ENCODE peak calls at places on chromosome 15, in five cellular contexts. T is uterus; O is Panc1; Z is HCT116; V is CD4-positive, alpha-beta memory T cell. Y is an unnamed sample.

GRCh38 chr15:66846811-66847210 is 144.8 kb downstream of the SMAD6 start:
- DNase-seq in T (no peak), Z (no peak), V (no peak), O (no peak), Y (no peak)

GRCh38 chr15:49045691-49046112 is 544 bp downstream of the SECISBP2L start:
- DNase-seq in Z (no peak), T (peak; percentile 16), O (no peak), V (no peak), Y (peak; percentile 30)

GRCh38 chr15:84983299-84983698 is 1.6 kb downstream of the PDE8A start:
- DNase-seq in T (no peak), Z (no peak), V (no peak), O (no peak), Y (no peak)

GRCh38 chr15:48928877-48929538 is 34.7 kb downstream of the SHC4 start:
- DNase-seq in Z (no peak), T (no peak), V (no peak), O (no peak), Y (no peak)

GRCh38 chr15:60865507-60865906 is 363.6 kb downstream of the RORA start:
- DNase-seq in V (no peak), Z (no peak), T (no peak), O (no peak), Y (no peak)

GRCh38 chr15:40091861-40092415 is 16.7 kb downstream of the BMF start:
- DNase-seq in O (no peak), V (no peak), Z (no peak), T (peak; percentile 60), Y (no peak)

GRCh38 chr15:26967719-26968269 is 3.2 kb upstream of the GABRG3 start:
- DNase-seq in V (no peak), T (no peak), O (no peak), Z (no peak), Y (peak; percentile 78)

GRCh38 chr15:97235285-97235985 is 725.1 kb upstream of the ARRDC4 start:
- DNase-seq in V (no peak), Z (peak; percentile 15), O (peak; percentile 38), T (peak; percentile 65), Y (peak; percentile 22)

GRCh38 chr15:71237456-71238188 is 122.4 kb downstream of the THSD4 start:
- DNase-seq in Z (peak; percentile 69), O (peak; percentile 95), T (peak; percentile 94), V (no peak), Y (no peak)

GRCh38 chr15:78193731-78194567 is 40.4 kb downstream of the ACSBG1 start:
- DNase-seq in O (no peak), T (no peak), Z (no peak), V (no peak), Y (peak; percentile 38)

GRCh38 chr15:81101894-81102815 is 31.9 kb upstream of the CFAP161 start:
- DNase-seq in T (no peak), V (no peak), O (no peak), Z (no peak), Y (no peak)

GRCh38 chr15:28984421-28985375 is 98.9 kb downstream of the APBA2 start:
- DNase-seq in Z (no peak), O (no peak), V (no peak), T (no peak), Y (no peak)

GRCh38 chr15:78216276-78217229 is 17.8 kb downstream of the ACSBG1 start:
- DNase-seq in T (no peak), Z (no peak), V (no peak), O (no peak), Y (peak; percentile 64)

GRCh38 chr15:64877435-64877834 is 34.3 kb upstream of the ANKDD1A start:
- DNase-seq in O (no peak), Z (no peak), V (no peak), T (peak; percentile 65), Y (peak; percentile 80)

GRCh38 chr15:75347222-75348033 is 589 bp downstream of the NEIL1 start:
- DNase-seq in V (peak; percentile 75), Z (peak; percentile 16), T (peak; percentile 52), O (no peak), Y (peak; percentile 92)

GRCh38 chr15:89809093-89809786 is 5.4 kb downstream of the ANPEP start:
- DNase-seq in T (no peak), V (no peak), O (no peak), Z (no peak), Y (no peak)

GRCh38 chr15:48899793-48900192 is 21.9 kb downstream of the EID1 start:
- DNase-seq in Z (no peak), O (no peak), T (no peak), V (no peak), Y (no peak)

GRCh38 chr15:94607176-94607654 is 375.9 kb downstream of the MCTP2 start:
- DNase-seq in Z (no peak), O (no peak), T (peak; percentile 36), V (no peak), Y (no peak)

GRCh38 chr15:101368086-101368780 is 73.2 kb upstream of the SNRPA1 start:
- DNase-seq in V (no peak), Z (no peak), T (no peak), O (no peak), Y (peak; percentile 55)

GRCh38 chr15:70341566-70341965 is 243.8 kb upstream of the TLE3 start:
- DNase-seq in V (no peak), T (no peak), O (no peak), Z (no peak), Y (no peak)

GRCh38 chr15:90460142-90460824 is 69.4 kb upstream of the CRTC3 start:
- DNase-seq in Z (no peak), T (peak; percentile 76), O (no peak), V (no peak), Y (no peak)

GRCh38 chr15:84598993-84599392 is 1.8 kb upstream of the ZSCAN2 start:
- DNase-seq in Z (peak; percentile 44), V (no peak), O (no peak), T (peak; percentile 17), Y (no peak)

GRCh38 chr15:47719730-47720129 is 2.4 kb downstream of the SEMA6D start:
- DNase-seq in V (no peak), T (no peak), O (no peak), Z (no peak), Y (no peak)

GRCh38 chr15:65206750-65207149 is 4.5 kb downstream of the CILP start:
- DNase-seq in V (no peak), T (no peak), Z (no peak), O (no peak), Y (no peak)

GRCh38 chr15:74203914-74204431 is 1.4 kb upstream of the STRA6 start:
- DNase-seq in Z (no peak), V (no peak), T (no peak), O (no peak), Y (no peak)
- H3K4me1 ChIP-seq in Z (peaks cover 45% of the 10 kb centered on the region), V (no peaks in the 10 kb centered on the region), T (no peaks in the 10 kb centered on the region), O (peaks cover 36% of the 10 kb centered on the region), Y (no peaks in the 10 kb centered on the region)

DNA sequence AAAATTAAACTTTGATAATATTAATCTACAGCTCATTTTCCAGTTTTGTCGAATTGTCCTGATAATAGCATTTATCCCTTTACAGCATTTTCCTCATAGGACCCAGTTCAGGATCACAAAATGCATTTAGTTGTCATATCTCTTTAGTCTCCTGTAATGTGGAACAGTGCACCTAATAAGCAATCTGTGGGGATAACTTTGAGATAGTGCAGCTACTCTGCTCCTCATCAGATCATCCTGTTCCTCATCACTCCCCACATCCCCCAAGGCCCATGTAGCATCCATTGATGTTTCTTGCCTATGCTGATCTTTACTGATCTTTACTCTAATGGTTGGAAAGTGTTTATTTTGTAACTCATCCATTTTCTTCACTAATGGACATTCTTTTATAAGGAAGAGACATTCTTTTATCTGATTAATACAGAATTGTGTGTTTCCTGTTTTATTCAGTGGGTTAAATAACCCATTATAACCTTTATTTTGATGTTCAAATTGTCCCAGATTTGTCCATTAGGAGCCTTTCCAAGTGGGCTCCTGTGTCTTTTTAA is 7.5 kb downstream of the RNF111 start:
- DNase-seq in O (no peak), T (no peak), Z (no peak), V (no peak), Y (no peak)
- H3K4me3 ChIP-seq in O (no peak overlapping the region), T (no peak overlapping the region), Z (no peak overlapping the region), V (no peak overlapping the region), Y (no peak overlapping the region)

DNA sequence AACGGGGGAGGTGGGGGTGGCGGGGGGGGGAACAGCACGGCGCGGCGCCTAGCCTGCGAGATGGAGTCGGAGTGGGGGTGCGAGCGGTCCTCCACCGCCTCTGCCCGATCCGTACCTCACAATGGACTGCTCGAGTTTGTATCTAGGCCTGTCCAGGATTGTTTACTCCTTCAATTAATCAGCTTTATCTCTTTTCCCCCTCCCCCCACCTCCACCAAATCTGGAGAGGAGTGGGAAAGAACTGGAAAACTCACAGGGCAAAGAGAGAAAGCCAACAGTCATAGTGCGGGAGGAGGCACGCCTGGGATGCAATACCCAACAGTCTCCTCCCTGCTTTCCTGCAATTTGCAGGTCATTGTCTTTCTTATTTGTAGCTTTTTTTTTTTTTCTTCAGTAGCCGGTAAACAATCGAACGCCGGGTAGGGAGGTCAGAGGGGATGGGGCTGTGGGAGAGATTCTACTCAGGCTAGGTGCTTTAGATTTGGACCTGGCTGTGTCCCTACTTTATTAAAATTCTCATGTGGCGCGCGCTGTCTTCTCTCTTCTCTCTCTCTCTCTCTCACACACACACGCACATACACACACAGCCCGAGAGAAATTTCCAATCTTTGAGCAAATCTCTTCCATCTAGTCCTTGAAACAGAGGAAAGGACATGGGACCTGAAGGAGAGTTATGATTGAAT is 6.9 kb upstream of the MEIS2 start:
- DNase-seq in T (peak; percentile 63), O (no peak), Z (no peak), V (no peak), Y (no peak)
- H3K4me1 ChIP-seq in T (no peaks in the 10 kb centered on the region), O (peaks cover 20% of the 10 kb centered on the region), Z (no peaks in the 10 kb centered on the region), V (peaks cover 9% of the 10 kb centered on the region), Y (peaks cover 12% of the 10 kb centered on the region)

GRCh38 chr15:56672721-56673120 is 60.6 kb downstream of the ZNF280D start:
- DNase-seq in T (no peak), Z (no peak), V (no peak), O (no peak), Y (no peak)
- H3K4me3 ChIP-seq in T (no peak overlapping the region), Z (no peak overlapping the region), V (no peak overlapping the region), O (no peak overlapping the region), Y (no peak overlapping the region)

GRCh38 chr15:98712845-98713584 is 64.7 kb downstream of the IGF1R start:
- DNase-seq in Z (no peak), T (no peak), O (no peak), V (no peak), Y (no peak)

GRCh38 chr15:98715401-98715800 is 67.1 kb downstream of the IGF1R start:
- DNase-seq in V (no peak), T (no peak), O (no peak), Z (no peak), Y (no peak)

GRCh38 chr15:98713585-98714001 is 65.3 kb downstream of the IGF1R start:
- DNase-seq in T (no peak), V (no peak), O (no peak), Z (no peak), Y (peak; percentile 30)

GRCh38 chr15:98715890-98716443 is 67.6 kb downstream of the IGF1R start:
- DNase-seq in V (no peak), Z (no peak), T (no peak), O (no peak), Y (no peak)

DNA sequence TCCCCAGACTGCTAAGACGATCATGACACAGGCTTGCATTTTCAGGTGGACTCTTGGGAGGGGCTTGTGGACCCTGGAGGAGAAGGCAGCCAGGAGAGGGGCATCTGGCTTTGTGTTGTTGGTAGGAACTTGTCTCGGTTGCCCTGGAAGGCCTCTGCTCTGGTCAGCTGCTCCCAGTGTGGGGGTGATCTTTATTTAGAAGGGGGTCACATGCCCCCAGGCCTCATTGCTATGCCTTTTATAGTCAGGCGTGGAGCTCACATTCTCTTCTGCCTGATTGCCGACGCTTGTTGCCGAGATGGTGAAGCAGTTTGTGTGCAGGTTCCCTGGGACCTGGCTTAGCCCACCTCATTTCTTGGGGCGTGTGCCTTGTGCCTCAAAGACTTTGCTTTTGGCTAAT is 66.6 kb downstream of the IGF1R start:
- DNase-seq in Z (no peak), T (no peak), O (no peak), V (no peak), Y (no peak)
- H3K4me1 ChIP-seq in Z (no peaks in the 10 kb centered on the region), T (peaks cover 10% of the 10 kb centered on the region), O (peaks cover 52% of the 10 kb centered on the region), V (peaks cover 13% of the 10 kb centered on the region), Y (peaks cover 47% of the 10 kb centered on the region)